ENCODE peak calls at places on chromosomes 16 and 17, in four cellular contexts. One of them, this sample, is unnamed.

GRCh38 chr17:75346906-75347305 is 57.7 kb upstream of the SLC25A19 start:
- DNase-seq in type B pancreatic cell: no peak
- DNase-seq in transverse colon: no peak
- DNase-seq in brain microvascular endothelial cell: peak
- DNase-seq in this sample: peak

GRCh38 chr17:65401581-65401980 is 159.9 kb downstream of the AXIN2 start:
- DNase-seq in type B pancreatic cell: no peak
- DNase-seq in brain microvascular endothelial cell: no peak
- DNase-seq in transverse colon: no peak
- DNase-seq in this sample: no peak

GRCh38 chr17:8283356-8283755 is 5.1 kb upstream of the RANGRF start:
- DNase-seq in type B pancreatic cell: no peak
- DNase-seq in brain microvascular endothelial cell: no peak
- DNase-seq in transverse colon: no peak
- DNase-seq in this sample: no peak

GRCh38 chr16:10191096-10191495 is 8.9 kb upstream of the GRIN2A start:
- DNase-seq in brain microvascular endothelial cell: no peak
- DNase-seq in type B pancreatic cell: no peak
- DNase-seq in transverse colon: no peak
- DNase-seq in this sample: no peak

GRCh38 chr17:65785109-65785508 is 223.7 kb upstream of the AXIN2 start:
- DNase-seq in transverse colon: no peak
- DNase-seq in type B pancreatic cell: no peak
- DNase-seq in brain microvascular endothelial cell: peak
- DNase-seq in this sample: no peak

GRCh38 chr16:56422896-56423441 is 2.4 kb downstream of the AMFR start:
- DNase-seq in brain microvascular endothelial cell: no peak
- DNase-seq in type B pancreatic cell: no peak
- DNase-seq in transverse colon: no peak
- DNase-seq in this sample: no peak

GRCh38 chr17:72580321-72581127 is 459.7 kb downstream of the SOX9 start:
- DNase-seq in brain microvascular endothelial cell: no peak
- DNase-seq in transverse colon: peak
- DNase-seq in type B pancreatic cell: no peak
- DNase-seq in this sample: no peak

GRCh38 chr17:9162275-9162985 is 141.1 kb downstream of the NTN1 start:
- DNase-seq in brain microvascular endothelial cell: no peak
- DNase-seq in transverse colon: no peak
- DNase-seq in type B pancreatic cell: no peak
- DNase-seq in this sample: no peak

GRCh38 chr17:35087731-35088646 is 24.5 kb upstream of the RFFL start:
- DNase-seq in type B pancreatic cell: no peak
- DNase-seq in brain microvascular endothelial cell: peak
- DNase-seq in transverse colon: peak
- DNase-seq in this sample: peak

GRCh38 chr16:80718480-80719220 is 85.7 kb downstream of the CDYL2 start:
- DNase-seq in brain microvascular endothelial cell: peak
- DNase-seq in transverse colon: no peak
- DNase-seq in type B pancreatic cell: no peak
- DNase-seq in this sample: peak

GRCh38 chr17:32772453-32773025 is 104.4 kb downstream of the MYO1D start:
- DNase-seq in type B pancreatic cell: no peak
- DNase-seq in transverse colon: no peak
- DNase-seq in brain microvascular endothelial cell: no peak
- DNase-seq in this sample: no peak

GRCh38 chr17:61403846-61404701 is 4.4 kb downstream of the TBX2 start:
- DNase-seq in transverse colon: no peak
- DNase-seq in type B pancreatic cell: no peak
- DNase-seq in brain microvascular endothelial cell: peak
- DNase-seq in this sample: no peak

GRCh38 chr16:13594798-13595197 is 325.2 kb upstream of the ERCC4 start:
- DNase-seq in type B pancreatic cell: no peak
- DNase-seq in brain microvascular endothelial cell: no peak
- DNase-seq in transverse colon: no peak
- DNase-seq in this sample: no peak

GRCh38 chr17:29140631-29141483 is 39.3 kb downstream of the MYO18A start:
- DNase-seq in type B pancreatic cell: no peak
- DNase-seq in transverse colon: no peak
- DNase-seq in brain microvascular endothelial cell: no peak
- DNase-seq in this sample: no peak

GRCh38 chr16:56352351-56353053 is 72.8 kb downstream of the AMFR start:
- DNase-seq in brain microvascular endothelial cell: no peak
- DNase-seq in type B pancreatic cell: no peak
- DNase-seq in transverse colon: no peak
- DNase-seq in this sample: no peak

GRCh38 chr16:53945996-53946395 is 242.0 kb downstream of the FTO start:
- DNase-seq in brain microvascular endothelial cell: no peak
- DNase-seq in transverse colon: no peak
- DNase-seq in type B pancreatic cell: no peak
- DNase-seq in this sample: peak

GRCh38 chr16:49557070-49557446 is 183.5 kb downstream of the C16orf78 start:
- DNase-seq in transverse colon: no peak
- DNase-seq in brain microvascular endothelial cell: no peak
- DNase-seq in type B pancreatic cell: no peak
- DNase-seq in this sample: no peak

GRCh38 chr17:44279586-44280344 is 11.8 kb upstream of the SLC4A1 start:
- DNase-seq in brain microvascular endothelial cell: peak
- DNase-seq in type B pancreatic cell: no peak
- DNase-seq in transverse colon: peak
- DNase-seq in this sample: peak

GRCh38 chr16:69709456-69710084 is 16.8 kb downstream of the NQO1 start:
- DNase-seq in transverse colon: no peak
- DNase-seq in type B pancreatic cell: no peak
- DNase-seq in brain microvascular endothelial cell: peak
- DNase-seq in this sample: no peak

GRCh38 chr16:14529010-14529669 is 100.9 kb downstream of the PARN start:
- DNase-seq in brain microvascular endothelial cell: peak
- DNase-seq in type B pancreatic cell: peak
- DNase-seq in transverse colon: peak
- DNase-seq in this sample: peak

GRCh38 chr16:15729152-15729551 is 79.1 kb downstream of the NDE1 start:
- DNase-seq in transverse colon: no peak
- DNase-seq in type B pancreatic cell: no peak
- DNase-seq in brain microvascular endothelial cell: no peak
- DNase-seq in this sample: no peak

GRCh38 chr16:515963-516226 is 11.6 kb upstream of the CAPN15 start:
- DNase-seq in brain microvascular endothelial cell: no peak
- DNase-seq in type B pancreatic cell: no peak
- DNase-seq in transverse colon: no peak
- DNase-seq in this sample: no peak

GRCh38 chr17:80307994-80308671 is 47.5 kb downstream of the RNF213 start:
- DNase-seq in transverse colon: no peak
- DNase-seq in brain microvascular endothelial cell: no peak
- DNase-seq in type B pancreatic cell: no peak
- DNase-seq in this sample: no peak

GRCh38 chr17:56153215-56153614 is at the start of gene ANKFN1:
- DNase-seq in type B pancreatic cell: no peak
- DNase-seq in transverse colon: no peak
- DNase-seq in brain microvascular endothelial cell: no peak
- DNase-seq in this sample: no peak

GRCh38 chr17:75808905-75809621 is 24.5 kb downstream of the UNK start:
- DNase-seq in brain microvascular endothelial cell: peak
- DNase-seq in transverse colon: no peak
- DNase-seq in type B pancreatic cell: no peak
- DNase-seq in this sample: no peak

GRCh38 chr16:25155553-25156460 is 44.3 kb downstream of the LCMT1 start:
- DNase-seq in type B pancreatic cell: no peak
- DNase-seq in brain microvascular endothelial cell: no peak
- DNase-seq in transverse colon: no peak
- DNase-seq in this sample: no peak

GRCh38 chr17:45702666-45703266 is 81.4 kb upstream of the CRHR1 start:
- DNase-seq in type B pancreatic cell: no peak
- DNase-seq in brain microvascular endothelial cell: no peak
- DNase-seq in transverse colon: no peak
- DNase-seq in this sample: peak

GRCh38 chr17:58328195-58329034 is at the start of gene TSPOAP1:
- DNase-seq in brain microvascular endothelial cell: no peak
- DNase-seq in transverse colon: peak
- DNase-seq in type B pancreatic cell: no peak
- DNase-seq in this sample: no peak

GRCh38 chr17:77197115-77197514 is 56.3 kb downstream of the SEC14L1 start:
- DNase-seq in transverse colon: no peak
- DNase-seq in type B pancreatic cell: no peak
- DNase-seq in brain microvascular endothelial cell: no peak
- DNase-seq in this sample: no peak

GRCh38 chr17:77203846-77204245 is 63.1 kb downstream of the SEC14L1 start:
- DNase-seq in transverse colon: no peak
- DNase-seq in brain microvascular endothelial cell: no peak
- DNase-seq in type B pancreatic cell: no peak
- DNase-seq in this sample: no peak

GRCh38 chr17:77204531-77204930 is 63.8 kb downstream of the SEC14L1 start:
- DNase-seq in transverse colon: no peak
- DNase-seq in brain microvascular endothelial cell: no peak
- DNase-seq in type B pancreatic cell: no peak
- DNase-seq in this sample: no peak

GRCh38 chr17:77203436-77203835 is 62.7 kb downstream of the SEC14L1 start:
- DNase-seq in brain microvascular endothelial cell: no peak
- DNase-seq in type B pancreatic cell: no peak
- DNase-seq in transverse colon: no peak
- DNase-seq in this sample: no peak

DNA sequence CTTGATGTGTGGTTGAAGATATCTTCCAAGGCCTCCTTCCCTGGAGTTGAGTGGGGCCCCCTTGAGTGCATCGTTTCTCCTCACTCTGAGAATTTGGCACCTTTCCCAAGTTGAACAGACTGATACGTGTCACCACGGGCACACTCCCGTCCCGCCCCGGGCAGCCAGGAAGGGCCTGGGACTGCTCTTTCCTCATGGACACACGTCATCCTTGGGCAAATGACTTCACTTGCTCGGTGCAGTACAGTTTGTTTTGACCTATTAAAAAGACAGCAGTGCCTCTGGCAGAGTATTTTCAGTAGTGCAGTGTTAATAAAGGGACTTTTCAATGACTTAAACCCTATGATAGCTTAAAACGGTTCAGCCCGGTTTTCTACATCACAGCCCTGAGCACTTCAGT is 59.9 kb downstream of the SEC14L1 start:
- DNase-seq in type B pancreatic cell: no peak
- DNase-seq in transverse colon: no peak
- DNase-seq in brain microvascular endothelial cell: no peak
- DNase-seq in this sample: no peak
- TF ChIP-seq CTCF in type B pancreatic cell: no peak
- TF ChIP-seq CTCF in transverse colon: no peak
- TF ChIP-seq CTCF in brain microvascular endothelial cell: no peak
- TF ChIP-seq CTCF in this sample: no peak

DNA sequence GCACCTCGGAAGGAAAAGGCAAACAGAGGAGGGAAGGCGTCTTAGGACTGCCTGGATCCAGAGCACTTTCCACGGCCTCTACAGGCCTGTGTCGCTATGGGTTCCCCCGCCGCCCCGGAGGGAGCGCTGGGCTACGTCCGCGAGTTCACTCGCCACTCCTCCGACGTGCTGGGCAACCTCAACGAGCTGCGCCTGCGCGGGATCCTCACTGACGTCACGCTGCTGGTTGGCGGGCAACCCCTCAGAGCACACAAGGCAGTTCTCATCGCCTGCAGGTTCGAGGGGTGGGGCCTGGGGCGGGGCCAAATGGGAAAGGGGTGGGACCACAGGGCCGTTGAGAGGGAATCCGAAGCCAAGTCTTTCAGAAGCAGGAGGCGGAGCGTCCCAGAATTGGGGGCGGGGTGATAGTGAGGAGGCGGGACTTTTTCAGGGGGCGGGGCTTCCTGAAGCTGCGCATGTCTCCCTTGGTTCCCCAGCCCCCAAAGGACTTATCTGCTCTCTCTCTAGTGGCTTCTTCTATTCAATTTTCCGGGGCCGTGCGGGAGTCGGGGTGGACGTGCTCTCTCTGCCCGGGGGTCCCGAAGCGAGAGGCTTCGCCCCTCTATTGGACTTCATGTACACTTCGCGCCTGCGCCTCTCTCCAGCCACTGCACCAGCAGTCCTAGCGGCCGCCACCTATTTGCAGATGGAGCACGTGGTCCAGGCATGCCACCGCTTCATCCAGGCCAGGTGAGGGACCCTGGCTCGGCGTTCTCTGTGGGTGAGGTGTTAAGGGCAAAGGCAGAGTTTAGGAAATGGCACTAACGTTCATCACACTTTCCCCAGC is 939 bp downstream of the BCL6B start:
- DNase-seq in transverse colon: peak
- DNase-seq in brain microvascular endothelial cell: peak
- DNase-seq in type B pancreatic cell: peak
- DNase-seq in this sample: no peak
- TF ChIP-seq CTCF in transverse colon: no peak
- TF ChIP-seq CTCF in brain microvascular endothelial cell: no peak
- TF ChIP-seq CTCF in type B pancreatic cell: no peak
- TF ChIP-seq CTCF in this sample: no peak

GRCh38 chr17:48725005-48725293 is 2.0 kb downstream of the PRAC2 start:
- DNase-seq in type B pancreatic cell: no peak
- DNase-seq in transverse colon: no peak
- DNase-seq in brain microvascular endothelial cell: no peak
- DNase-seq in this sample: no peak

GRCh38 chr17:48722924-48723554 is at the start of gene PRAC2:
- DNase-seq in type B pancreatic cell: no peak
- DNase-seq in brain microvascular endothelial cell: no peak
- DNase-seq in transverse colon: no peak
- DNase-seq in this sample: no peak

GRCh38 chr17:48725294-48726064 is 2.5 kb downstream of the PRAC2 start:
- DNase-seq in transverse colon: no peak
- DNase-seq in brain microvascular endothelial cell: no peak
- DNase-seq in type B pancreatic cell: no peak
- DNase-seq in this sample: no peak

GRCh38 chr17:48723555-48724239 is 712 bp downstream of the PRAC2 start:
- DNase-seq in brain microvascular endothelial cell: no peak
- DNase-seq in transverse colon: peak
- DNase-seq in type B pancreatic cell: no peak
- DNase-seq in this sample: peak

GRCh38 chr17:48724241-48725004 is 1.4 kb downstream of the PRAC2 start:
- DNase-seq in type B pancreatic cell: peak
- DNase-seq in transverse colon: peak
- DNase-seq in brain microvascular endothelial cell: peak
- DNase-seq in this sample: peak
- TF ChIP-seq CTCF in type B pancreatic cell: peak
- TF ChIP-seq CTCF in transverse colon: peak
- TF ChIP-seq CTCF in brain microvascular endothelial cell: peak
- TF ChIP-seq CTCF in this sample: peak

GRCh38 chr17:20228410-20228809 is 219.3 kb downstream of the SPECC1 start:
- DNase-seq in brain microvascular endothelial cell: no peak
- DNase-seq in transverse colon: no peak
- DNase-seq in type B pancreatic cell: no peak
- DNase-seq in this sample: no peak

GRCh38 chr17:20224379-20224778 is 215.2 kb downstream of the SPECC1 start:
- DNase-seq in brain microvascular endothelial cell: no peak
- DNase-seq in type B pancreatic cell: no peak
- DNase-seq in transverse colon: no peak
- DNase-seq in this sample: no peak

GRCh38 chr17:20223808-20224328 is 214.7 kb downstream of the SPECC1 start:
- DNase-seq in brain microvascular endothelial cell: no peak
- DNase-seq in type B pancreatic cell: no peak
- DNase-seq in transverse colon: no peak
- DNase-seq in this sample: no peak

GRCh38 chr17:20226814-20227482 is 217.8 kb downstream of the SPECC1 start:
- DNase-seq in type B pancreatic cell: peak
- DNase-seq in brain microvascular endothelial cell: peak
- DNase-seq in transverse colon: peak
- DNase-seq in this sample: peak

GRCh38 chr17:20225162-20226115 is 216.3 kb downstream of the SPECC1 start:
- DNase-seq in type B pancreatic cell: no peak
- DNase-seq in transverse colon: no peak
- DNase-seq in brain microvascular endothelial cell: no peak
- DNase-seq in this sample: no peak
- TF ChIP-seq CTCF in type B pancreatic cell: no peak
- TF ChIP-seq CTCF in transverse colon: no peak
- TF ChIP-seq CTCF in brain microvascular endothelial cell: peak
- TF ChIP-seq CTCF in this sample: no peak

This sample was measured in Calu3.